ENCODE peak calls at places on chromosomes 2 and 18, in five cellular contexts. H, Z, W, U and Y are unnamed samples.

GRCh38 chr2:188322569-188323531 is 31.2 kb downstream of the GULP1 start:
- DNase-seq in U (no peak), Z (no peak), H (no peak), W (peak), Y (no peak)

GRCh38 chr2:172962824-172963223 is 112.8 kb upstream of the MAP3K20 start:
- DNase-seq in Z (no peak), H (no peak), W (peak), U (no peak), Y (no peak)

GRCh38 chr2:187382131-187382530 is 65.9 kb downstream of the CALCRL start:
- DNase-seq in Z (no peak), U (no peak), H (no peak), W (no peak), Y (no peak)

GRCh38 chr2:88809216-88809615 is 117.7 kb downstream of the RPIA start:
- DNase-seq in Z (no peak), H (no peak), U (no peak), W (no peak), Y (no peak)

GRCh38 chr18:10131036-10131774 is 217.4 kb downstream of the VAPA start:
- DNase-seq in H (peak), U (no peak), W (no peak), Z (no peak), Y (no peak)

GRCh38 chr2:73117441-73117840 is 4.7 kb upstream of the RAB11FIP5 start:
- DNase-seq in H (no peak), U (no peak), Z (no peak), W (peak), Y (no peak)

GRCh38 chr2:172438064-172438421 is 10.7 kb downstream of the ITGA6 start:
- DNase-seq in W (peak), Z (no peak), U (no peak), H (no peak), Y (no peak)

GRCh38 chr2:159716857-159717256 is 4.6 kb downstream of the MARCHF7 start:
- DNase-seq in H (no peak), W (no peak), Z (no peak), U (no peak), Y (no peak)

GRCh38 chr18:66640431-66640830 is 36.5 kb upstream of the CDH19 start:
- DNase-seq in H (no peak), Z (no peak), U (no peak), W (no peak), Y (no peak)

GRCh38 chr2:224145751-224146355 is 106.8 kb upstream of the SERPINE2 start:
- DNase-seq in W (peak), U (no peak), H (no peak), Z (peak), Y (no peak)

GRCh38 chr2:240701091-240701735 is 9.5 kb downstream of the AQP12A start:
- DNase-seq in Z (no peak), U (no peak), H (no peak), W (no peak), Y (no peak)

GRCh38 chr18:36572135-36572856 is 256.5 kb downstream of the TPGS2 start:
- DNase-seq in H (peak), U (peak), Z (peak), W (peak), Y (no peak)

GRCh38 chr2:190860985-190861721 is 19.5 kb upstream of the GLS start:
- DNase-seq in U (no peak), W (peak), Z (no peak), H (no peak), Y (peak)

GRCh38 chr2:172446524-172447063 is 19.2 kb downstream of the ITGA6 start:
- DNase-seq in Z (no peak), U (no peak), W (no peak), H (no peak), Y (no peak)

GRCh38 chr18:79510731-79511141 is 115.0 kb downstream of the NFATC1 start:
- DNase-seq in U (no peak), Z (no peak), W (no peak), H (no peak), Y (no peak)

GRCh38 chr2:111659361-111660281 is 224.4 kb downstream of the ANAPC1 start:
- DNase-seq in Z (peak), U (no peak), H (no peak), W (peak), Y (no peak)
- TF ChIP-seq RAD21 in Z (no peak), U (no peak), H (no peak), W (no peak), Y (no peak)

DNA sequence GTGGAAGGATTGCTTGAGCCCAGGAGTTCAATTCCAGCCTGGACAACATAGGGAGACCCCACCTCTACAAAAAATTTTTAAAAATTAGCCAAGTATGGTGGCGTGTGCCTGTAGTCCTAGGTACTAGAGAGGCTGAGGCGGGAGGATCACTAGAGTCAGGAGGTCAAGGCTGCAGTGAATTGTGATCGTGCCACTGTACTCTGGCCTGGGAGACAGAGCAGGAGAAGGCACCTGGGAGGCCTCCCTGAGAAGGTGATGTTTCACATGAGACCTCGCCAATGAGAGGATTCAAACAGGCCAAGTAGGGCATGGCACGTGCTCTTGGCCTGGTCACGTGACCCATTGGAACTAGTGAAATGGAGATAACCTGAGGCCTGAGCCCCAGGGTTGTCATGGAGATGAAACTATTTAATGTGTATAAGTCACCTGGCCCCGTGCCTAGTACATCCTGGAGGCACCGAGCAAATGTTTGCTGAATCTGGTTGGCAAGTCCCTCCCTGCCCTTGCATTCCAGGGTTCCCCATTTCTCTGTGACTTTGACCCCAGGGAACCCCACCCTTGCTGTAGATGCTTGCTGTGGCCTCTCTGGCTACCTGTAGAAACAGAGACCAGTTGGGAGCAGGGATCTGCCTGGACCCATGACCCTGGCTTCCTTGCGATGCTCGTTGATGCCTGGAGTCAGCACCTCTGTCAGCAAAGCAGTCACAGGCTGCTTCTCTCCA is 26.1 kb upstream of the ROCK2 start:
- DNase-seq in W (peak), H (no peak), Z (peak), U (no peak), Y (no peak)
- TF ChIP-seq RAD21 in W (no peak), H (no peak), Z (no peak), U (no peak), Y (no peak)

GRCh38 chr2:60581461-60582282 is 28.2 kb upstream of the BCL11A start:
- DNase-seq in H (peak), U (no peak), Z (peak), W (peak), Y (peak)
- TF ChIP-seq RAD21 in H (peak), U (peak), Z (peak), W (peak), Y (peak)

GRCh38 chr18:62585274-62586147 is 62.7 kb downstream of the ZCCHC2 start:
- DNase-seq in W (no peak), U (no peak), H (no peak), Z (no peak), Y (peak)
- TF ChIP-seq RAD21 in W (no peak), U (no peak), H (no peak), Z (no peak), Y (no peak)

DNA sequence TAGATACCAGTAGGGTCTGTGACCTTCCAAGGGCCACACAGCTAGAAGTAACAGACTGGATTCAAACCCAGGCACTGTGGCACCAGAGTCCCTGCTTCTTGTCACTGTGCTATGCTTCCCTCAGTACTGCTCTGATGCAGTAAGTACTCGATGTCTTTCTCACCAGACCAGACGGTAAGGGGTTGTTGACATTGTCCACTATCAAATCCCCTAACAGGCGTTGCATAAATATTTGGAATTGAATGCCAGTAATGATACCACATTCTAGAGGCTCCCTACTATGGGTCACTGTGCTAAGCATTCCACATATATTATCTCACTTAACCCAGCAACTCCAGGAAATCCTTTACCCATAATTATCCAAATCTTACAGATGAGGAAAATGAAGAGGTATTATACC is 223.1 kb downstream of the C1D start:
- DNase-seq in H (no peak), W (peak), Z (no peak), U (no peak), Y (no peak)
- TF ChIP-seq RAD21 in H (no peak), W (no peak), Z (no peak), U (no peak), Y (no peak)

DNA sequence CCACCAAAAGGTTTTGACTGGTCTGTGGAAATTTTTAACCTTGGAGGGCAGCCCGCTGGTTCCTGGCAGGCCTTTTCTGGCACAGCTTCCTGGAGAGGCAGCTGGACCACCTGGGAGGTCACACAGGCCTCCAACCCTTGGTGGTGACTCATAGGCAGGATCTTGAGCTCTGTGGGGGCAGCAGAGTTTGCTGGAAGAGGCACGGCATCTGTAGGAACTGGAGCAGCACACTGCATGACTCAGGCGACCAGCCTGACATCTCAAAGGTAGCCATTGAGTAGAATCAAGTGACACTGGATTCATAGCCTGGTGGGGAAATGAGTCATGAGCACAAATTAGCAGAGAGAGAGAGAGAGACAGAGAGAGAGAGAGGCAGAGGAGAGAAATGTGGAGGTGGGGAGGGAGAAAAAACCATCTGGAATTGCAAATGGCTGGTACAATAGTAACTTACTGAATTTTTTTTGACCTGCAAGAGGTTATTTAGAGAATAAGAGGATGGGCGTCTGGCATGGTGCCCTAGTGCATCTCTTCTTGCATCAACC is 57.4 kb downstream of the TRPM8 start:
- DNase-seq in W (peak), U (no peak), Z (peak), H (peak), Y (no peak)
- TF ChIP-seq RAD21 in W (no peak), U (no peak), Z (peak), H (no peak), Y (no peak)